ENCODE peak calls at places on chromosome 21, in ten cellular contexts. D is neural crest cell; S is activated CD4-positive, CD25-positive, alpha-beta regulatory T cell; X is WTC11; E is CD4-positive, alpha-beta memory T cell; P is trophoblast cell; Z is skeletal muscle cell; N is activated CD4-positive, alpha-beta T cell treated with anti-CD3 and anti-CD28 coated beads for 24 hours; A is upper lobe of right lung; R is pulmonary artery endothelial cell. W is an unnamed sample.

GRCh38 chr21:33162436-33162921 is 67.3 kb upstream of the IFNAR2 start:
- DNase-seq in D (no peak), S (no peak), X (no peak), E (no peak), P (no peak), Z (no peak), N (no peak), A (no peak), R (no peak), W (peak)

GRCh38 chr21:42262826-42263225 is 43.9 kb downstream of the ABCG1 start:
- DNase-seq in D (no peak), S (no peak), X (no peak), E (no peak), P (no peak), Z (no peak), N (no peak), A (peak), R (peak), W (no peak)

GRCh38 chr21:26085100-26085499 is 85.5 kb downstream of the APP start:
- DNase-seq in D (no peak), S (no peak), X (no peak), E (no peak), P (no peak), Z (no peak), N (no peak), A (no peak), R (no peak), W (no peak)

GRCh38 chr21:33761104-33762036 is 119.1 kb downstream of the ITSN1 start:
- DNase-seq in D (no peak), S (no peak), X (no peak), E (no peak), P (peak), Z (peak), N (no peak), A (no peak), R (peak), W (no peak)

GRCh38 chr21:44845418-44846200 is 27.7 kb upstream of the SUMO3 start:
- DNase-seq in D (peak), S (no peak), X (peak), E (peak), P (peak), Z (no peak), N (peak), A (peak), R (no peak), W (peak)

GRCh38 chr21:31416465-31416864 is 72.4 kb upstream of the TIAM1 start:
- DNase-seq in D (no peak), S (no peak), X (no peak), E (no peak), P (no peak), Z (peak), N (no peak), A (no peak), R (no peak), W (no peak)

GRCh38 chr21:27275294-27275927 is 308.5 kb upstream of the ADAMTS5 start:
- DNase-seq in D (no peak), S (no peak), X (no peak), E (no peak), P (no peak), Z (peak), N (no peak), A (no peak), R (no peak), W (no peak)

GRCh38 chr21:38756746-38757145 is 49.0 kb upstream of the ETS2 start:
- DNase-seq in D (no peak), S (no peak), X (no peak), E (no peak), P (peak), Z (peak), N (no peak), A (no peak), R (no peak), W (no peak)

GRCh38 chr21:40331182-40331581 is 463.9 kb downstream of the PCP4 start:
- DNase-seq in D (no peak), S (no peak), X (no peak), E (no peak), P (no peak), Z (no peak), N (no peak), A (no peak), R (no peak), W (no peak)